ENCODE peak calls at places on chromosomes 4 and X, in five cellular contexts. X is lower leg skin, Z is tibial nerve, J is SK-N-SH, Q is breast epithelium. D is an unnamed sample.

GRCh38 chr4:78417603-78418002 is 134.0 kb upstream of the ANXA3 start:
- DNase-seq in X (no peak), Z (no peak), Q (no peak), J (no peak), D (no peak)

GRCh38 chr4:174091130-174091529 is 192.3 kb downstream of the FBXO8 start:
- DNase-seq in Q (no peak), J (no peak), Z (no peak), X (no peak), D (no peak)

GRCh38 chrX:128396601-128397000 is 344.4 kb upstream of the ACTRT1 start:
- DNase-seq in J (no peak), X (no peak), Z (no peak), Q (no peak), D (no peak)

GRCh38 chr4:172838943-172839342 is 329.7 kb upstream of the GALNT7 start:
- DNase-seq in X (no peak), Z (no peak), Q (no peak), J (no peak), D (no peak)

GRCh38 chrX:137424679-137425078 is 141.2 kb upstream of the ZIC3 start:
- DNase-seq in Q (no peak), J (no peak), Z (no peak), X (no peak), D (no peak)

GRCh38 chrX:71181558-71181909 is 36.9 kb downstream of the NLGN3 start:
- DNase-seq in X (no peak), Z (no peak), J (peak; percentile 41), Q (no peak), D (no peak)

GRCh38 chr4:114807759-114808404 is 209.3 kb downstream of the UGT8 start:
- DNase-seq in Q (no peak), X (no peak), J (peak; percentile 38), Z (no peak), D (no peak)

GRCh38 chr4:119517361-119518229 is 111.0 kb downstream of the PDE5A start:
- DNase-seq in Q (no peak), J (peak; percentile 15), Z (no peak), X (no peak), D (no peak)

GRCh38 chrX:106168107-106168506 is at the start of gene PWWP3B:
- DNase-seq in X (no peak), Q (no peak), Z (peak; percentile 21), J (no peak), D (no peak)

GRCh38 chr4:103075894-103076776 is at the start of gene SLC9B2:
- DNase-seq in J (peak; percentile 80), X (peak; percentile 92), Q (peak; percentile 20), Z (peak; percentile 26), D (no peak)

GRCh38 chr4:158841540-158841939 is 72.7 kb downstream of the FNIP2 start:
- DNase-seq in J (no peak), Q (no peak), Z (no peak), X (no peak), D (no peak)

GRCh38 chrX:41478397-41478911 is 31.3 kb downstream of the NYX start:
- DNase-seq in Z (no peak), Q (no peak), X (no peak), J (no peak), D (no peak)

GRCh38 chr4:38163216-38164006 is 203.2 kb downstream of the PTTG2 start:
- DNase-seq in J (no peak), Z (no peak), X (peak; percentile 32), Q (no peak), D (no peak)

GRCh38 chr4:139875456-139875855 is 209.8 kb downstream of the MGST2 start:
- DNase-seq in Q (no peak), J (no peak), X (no peak), Z (no peak), D (no peak)

GRCh38 chrX:130083107-130083490 is 27.2 kb downstream of the ELF4 start:
- DNase-seq in X (no peak), Z (no peak), Q (no peak), J (no peak), D (no peak)

GRCh38 chrX:130084651-130085237 is 25.6 kb downstream of the ELF4 start:
- DNase-seq in Q (no peak), Z (no peak), X (no peak), J (no peak), D (no peak)

GRCh38 chrX:130083656-130084382 is 26.5 kb downstream of the ELF4 start:
- DNase-seq in Z (no peak), Q (no peak), X (no peak), J (no peak), D (no peak)

GRCh38 chrX:130085551-130085986 is 24.7 kb downstream of the ELF4 start:
- DNase-seq in Z (no peak), Q (no peak), J (no peak), X (no peak), D (no peak)

DNA sequence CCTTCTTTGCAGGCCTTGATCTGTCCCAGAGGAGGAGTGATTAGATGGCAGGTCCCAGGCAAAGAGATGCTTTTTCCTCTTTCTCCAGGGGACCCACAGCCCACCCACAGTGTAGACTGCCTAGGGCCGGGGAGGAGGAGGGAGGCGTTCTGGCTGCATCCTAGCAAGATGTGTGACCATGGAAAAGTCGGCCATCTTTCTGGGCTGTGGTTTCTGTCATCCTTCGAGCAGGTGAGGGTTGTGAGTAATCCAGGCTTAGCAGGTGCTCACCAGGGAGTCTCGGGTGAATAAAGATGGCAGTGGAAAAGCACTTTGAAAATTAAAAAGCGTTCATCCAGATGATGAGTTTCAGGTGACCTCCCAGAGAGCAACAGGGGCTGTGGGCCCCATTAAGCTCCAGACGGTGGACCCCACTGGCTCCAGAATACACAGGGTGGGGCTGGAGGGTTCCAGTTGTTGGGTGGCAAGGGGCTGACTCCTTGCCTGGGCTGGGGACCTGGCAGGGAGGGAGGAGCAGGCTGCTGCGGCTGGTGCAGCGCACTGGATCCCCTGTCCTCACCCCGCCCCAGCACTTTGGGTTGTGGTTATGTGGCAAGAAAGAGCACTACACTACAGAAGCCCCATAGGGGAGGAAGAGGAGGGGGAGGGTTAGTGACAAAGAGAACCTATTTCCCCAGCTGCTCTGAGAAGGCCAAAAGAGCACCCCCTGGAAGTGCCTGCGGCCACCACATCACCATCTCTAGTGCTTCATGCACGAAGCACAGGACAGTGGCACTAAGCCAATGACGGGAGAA is 23.7 kb downstream of the ELF4 start:
- DNase-seq in X (no peak), Q (no peak), Z (no peak), J (no peak), D (peak; percentile 10)
- H3K4me3 ChIP-seq in X (no peak overlapping the region), Q (no peak overlapping the region), Z (no peak overlapping the region), J (no peak overlapping the region), D (no peak overlapping the region)

DNA sequence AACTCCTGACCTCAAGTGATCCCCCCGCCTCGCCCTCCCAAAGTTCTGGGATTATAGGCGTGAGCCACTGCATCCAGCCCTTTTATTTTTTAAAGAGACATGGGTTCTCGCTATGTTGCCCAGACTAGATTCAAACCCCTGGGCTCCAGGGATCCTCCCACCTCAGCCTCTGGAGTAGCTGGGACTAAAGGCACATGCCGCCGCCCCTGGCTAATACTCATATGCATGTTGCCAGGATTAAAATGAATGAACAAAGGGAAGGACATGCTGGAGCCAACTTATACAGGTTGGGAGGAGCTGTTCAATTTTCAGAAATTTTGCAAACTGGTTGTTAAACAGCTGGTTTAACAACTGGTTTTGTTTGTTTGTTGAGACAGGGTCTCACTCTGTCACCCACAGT is 1.4 kb upstream of the FTSJ1 start:
- DNase-seq in X (no peak), Z (no peak), Q (no peak), J (no peak), D (no peak)
- H3K4me3 ChIP-seq in X (no peak overlapping the region), Z (no peak overlapping the region), Q (no peak overlapping the region), J (peak overlapping the region; percentile 30), D (no peak overlapping the region)

GRCh38 chr4:77342170-77342810 is 185.3 kb downstream of the CCNG2 start:
- DNase-seq in Z (no peak), J (no peak), Q (no peak), X (no peak), D (no peak)
- H3K4me3 ChIP-seq in Z (no peak overlapping the region), J (no peak overlapping the region), Q (no peak overlapping the region), X (no peak overlapping the region), D (no peak overlapping the region)

GRCh38 chrX:11757397-11757728 is 674 bp upstream of the MSL3 start:
- DNase-seq in X (peak; percentile 87), J (no peak), Q (no peak), Z (no peak), D (no peak)

GRCh38 chrX:11754958-11755645 is 2.9 kb upstream of the MSL3 start:
- DNase-seq in X (no peak), Z (no peak), J (no peak), Q (no peak), D (no peak)

GRCh38 chrX:11757729-11758399 is at the start of gene MSL3:
- DNase-seq in Q (peak; percentile 19), J (peak; percentile 87), Z (peak; percentile 35), X (no peak), D (no peak)

GRCh38 chrX:11755724-11756123 is 2.3 kb upstream of the MSL3 start:
- DNase-seq in J (no peak), Z (no peak), Q (no peak), X (no peak), D (no peak)

DNA sequence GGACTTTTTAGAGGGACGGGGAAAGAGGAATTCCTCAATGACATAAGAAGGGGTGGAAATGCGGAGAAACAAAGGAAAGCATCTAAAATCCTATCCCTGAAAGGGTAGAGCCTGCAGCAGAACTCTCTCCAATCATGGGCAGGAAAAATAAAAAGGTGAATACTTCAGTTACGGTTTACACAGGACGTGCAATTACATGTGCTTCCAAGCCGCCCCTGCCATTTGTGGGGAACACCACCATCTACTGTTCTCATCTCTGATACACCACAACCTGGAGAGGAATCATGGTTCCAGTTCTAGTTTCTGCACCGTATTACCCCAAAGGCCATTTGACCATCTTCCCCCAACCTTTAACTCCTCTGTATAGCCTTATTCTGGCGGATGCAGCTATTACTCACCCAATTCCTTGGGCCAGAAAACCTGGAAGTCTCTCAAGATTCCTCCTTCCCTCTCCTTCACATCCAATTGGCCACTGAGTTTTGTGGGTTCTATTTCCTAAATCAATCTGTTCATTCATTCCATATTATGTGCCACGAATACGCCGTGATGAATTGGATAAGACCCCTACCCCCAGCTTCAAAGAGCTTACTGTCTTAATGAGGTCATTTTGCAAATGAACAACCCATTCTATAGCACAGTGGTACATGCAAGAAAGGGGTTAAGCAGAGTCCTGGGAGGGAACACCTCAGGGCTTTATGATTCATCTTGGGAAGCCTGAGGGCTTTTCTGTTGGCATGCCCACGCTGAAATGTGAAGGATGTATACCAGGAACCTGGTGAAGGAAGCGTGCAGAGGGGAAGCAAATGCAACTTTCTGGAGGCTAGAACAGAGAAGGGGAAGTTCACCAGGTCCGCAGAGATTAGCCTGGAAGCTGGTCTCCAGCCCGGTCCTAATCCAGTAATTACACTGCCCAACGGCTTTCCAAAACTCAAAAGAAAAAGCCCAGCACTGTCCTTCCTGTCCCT is 1.4 kb upstream of the MSL3 start:
- DNase-seq in X (no peak), Q (no peak), Z (no peak), J (no peak), D (no peak)
- H3K4me3 ChIP-seq in X (no peak overlapping the region), Q (no peak overlapping the region), Z (peak overlapping the region; percentile 81), J (peak overlapping the region; percentile 55), D (no peak overlapping the region)

D was measured in esophagus squamous epithelium.